ENCODE peak calls at places on chromosomes 12 and 14, in four cellular contexts. Q, E, F and B are unnamed samples.

GRCh38 chr12:41361791-41362190 is 173.7 kb downstream of the PDZRN4 start:
- DNase-seq in E (no peak), Q (no peak), F (no peak), B (no peak)

GRCh38 chr12:80293347-80293746 is 150.7 kb upstream of the PTPRQ start:
- DNase-seq in E (no peak), Q (no peak), F (no peak), B (no peak)

GRCh38 chr12:120365675-120366340 is 3.2 kb downstream of the MSI1 start:
- DNase-seq in F (no peak), Q (no peak), E (no peak), B (no peak)

GRCh38 chr12:21025656-21026055 is 105.3 kb upstream of the SLCO1B1 start:
- DNase-seq in E (no peak), F (no peak), Q (no peak), B (no peak)

GRCh38 chr12:70355972-70356371 is 10.1 kb upstream of the KCNMB4 start:
- DNase-seq in E (no peak), F (no peak), Q (no peak), B (no peak)

GRCh38 chr12:72493390-72493789 is 221.2 kb downstream of the TRHDE start:
- DNase-seq in E (no peak), F (no peak), Q (no peak), B (no peak)

GRCh38 chr14:35292051-35292769 is at the start of gene PSMA6:
- DNase-seq in Q (peak), E (peak), F (peak), B (peak)

GRCh38 chr12:65754744-65755595 is 69.3 kb upstream of the HMGA2 start:
- DNase-seq in F (no peak), Q (no peak), E (no peak), B (no peak)

GRCh38 chr12:713281-713875 is 39.0 kb upstream of the WNK1 start:
- DNase-seq in F (no peak), Q (no peak), E (no peak), B (no peak)

GRCh38 chr12:112005419-112006395 is 7.3 kb downstream of the TMEM116 start:
- DNase-seq in Q (no peak), F (no peak), E (peak), B (no peak)

GRCh38 chr14:31926123-31926522 is 151.0 kb upstream of the ARHGAP5 start:
- DNase-seq in F (no peak), Q (no peak), E (peak), B (no peak)

GRCh38 chr14:21933681-21934080 is 260.1 kb upstream of the OR4E1 start:
- DNase-seq in E (no peak), Q (no peak), F (no peak), B (no peak)

GRCh38 chr14:89503458-89503996 is 86.5 kb upstream of the FOXN3 start:
- DNase-seq in E (no peak), Q (no peak), F (no peak), B (no peak)

GRCh38 chr12:10720974-10721565 is 2.1 kb downstream of the YBX3 start:
- DNase-seq in E (no peak), Q (no peak), F (no peak), B (no peak)

GRCh38 chr12:97164936-97165335 is 257.9 kb downstream of the NEDD1 start:
- DNase-seq in E (no peak), Q (no peak), F (no peak), B (no peak)

GRCh38 chr12:94180558-94181296 is 32.4 kb downstream of the PLXNC1 start:
- DNase-seq in F (no peak), Q (no peak), E (no peak), B (no peak)

GRCh38 chr12:48973992-48974673 is 2.6 kb upstream of the WNT10B start:
- DNase-seq in F (no peak), Q (no peak), E (peak), B (peak)

GRCh38 chr12:12379831-12380730 is 23.2 kb downstream of the BORCS5 start:
- DNase-seq in F (no peak), E (peak), Q (no peak), B (no peak)

GRCh38 chr14:102058931-102059330 is 27.9 kb downstream of the HSP90AA1 start:
- DNase-seq in Q (no peak), F (no peak), E (no peak), B (no peak)

GRCh38 chr14:70032447-70032846 is 153.2 kb downstream of the SMOC1 start:
- DNase-seq in Q (no peak), F (no peak), E (no peak), B (no peak)

GRCh38 chr12:7180685-7181084 is 8.8 kb upstream of the PEX5 start:
- DNase-seq in E (no peak), Q (no peak), F (no peak), B (no peak)

GRCh38 chr14:105526781-105527380 is 498 bp downstream of the TMEM121 start:
- DNase-seq in Q (peak), E (no peak), F (no peak), B (peak)

GRCh38 chr14:105525861-105526780 is at the start of gene TMEM121:
- DNase-seq in F (no peak), Q (peak), E (no peak), B (peak)

GRCh38 chr14:105528859-105529505 is 2.6 kb downstream of the TMEM121 start:
- DNase-seq in F (no peak), Q (no peak), E (no peak), B (no peak)

GRCh38 chr14:105528197-105528858 is 1.9 kb downstream of the TMEM121 start:
- DNase-seq in Q (peak), F (no peak), E (peak), B (peak)

GRCh38 chr14:105527381-105528196 is 1.2 kb downstream of the TMEM121 start:
- DNase-seq in Q (peak), F (no peak), E (no peak), B (no peak)
- H3K4me3 ChIP-seq in Q (peak), F (peak), E (peak), B (peak)

GRCh38 chr12:50103767-50104321 is at the start of gene GPD1:
- DNase-seq in F (no peak), E (peak), Q (peak), B (peak)
- H3K4me3 ChIP-seq in F (no peak), E (no peak), Q (no peak), B (no peak)

DNA sequence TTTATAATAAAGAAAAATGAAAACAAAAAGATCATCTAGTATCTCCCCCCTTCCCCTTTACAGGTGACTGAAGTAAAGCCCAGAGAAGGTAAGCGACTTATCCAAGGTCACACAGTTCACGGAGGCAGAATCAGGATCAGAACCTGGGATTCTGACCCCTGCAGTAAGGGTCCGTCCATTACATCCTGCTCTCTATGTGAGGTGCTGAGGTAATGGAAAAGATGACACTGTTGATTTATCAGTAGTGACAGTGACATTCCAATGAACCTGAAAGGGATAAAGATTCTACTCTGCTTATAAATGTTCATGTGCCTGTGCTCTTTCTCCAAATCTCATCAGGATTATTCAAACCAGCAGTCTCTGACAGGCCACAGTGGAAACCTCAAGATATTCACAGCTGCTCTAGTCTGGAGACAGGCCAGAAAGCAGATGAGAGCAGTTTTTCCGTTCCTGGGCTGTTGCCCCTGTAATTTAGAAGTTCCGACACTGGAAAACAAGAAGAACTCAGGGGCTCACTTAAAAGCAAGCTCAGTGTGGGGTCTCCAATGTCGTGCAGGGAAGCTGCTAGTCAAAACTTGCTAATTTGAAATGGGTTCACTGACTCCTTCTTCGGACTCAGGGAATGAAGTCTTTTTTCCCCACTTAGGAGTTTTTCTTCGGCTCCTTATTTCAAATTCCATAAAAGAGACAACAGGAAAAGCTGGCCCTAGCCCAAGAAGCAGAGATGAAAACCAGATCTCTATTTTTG is 131.7 kb upstream of the EEA1 start:
- DNase-seq in E (peak), Q (peak), F (no peak), B (no peak)
- H3K4me3 ChIP-seq in E (no peak), Q (no peak), F (peak), B (no peak)

GRCh38 chr12:104285740-104286537 is 17.6 kb upstream of the EID3 start:
- DNase-seq in F (no peak), Q (no peak), E (no peak), B (no peak)
- H3K4me3 ChIP-seq in F (peak), Q (peak), E (peak), B (peak)

DNA sequence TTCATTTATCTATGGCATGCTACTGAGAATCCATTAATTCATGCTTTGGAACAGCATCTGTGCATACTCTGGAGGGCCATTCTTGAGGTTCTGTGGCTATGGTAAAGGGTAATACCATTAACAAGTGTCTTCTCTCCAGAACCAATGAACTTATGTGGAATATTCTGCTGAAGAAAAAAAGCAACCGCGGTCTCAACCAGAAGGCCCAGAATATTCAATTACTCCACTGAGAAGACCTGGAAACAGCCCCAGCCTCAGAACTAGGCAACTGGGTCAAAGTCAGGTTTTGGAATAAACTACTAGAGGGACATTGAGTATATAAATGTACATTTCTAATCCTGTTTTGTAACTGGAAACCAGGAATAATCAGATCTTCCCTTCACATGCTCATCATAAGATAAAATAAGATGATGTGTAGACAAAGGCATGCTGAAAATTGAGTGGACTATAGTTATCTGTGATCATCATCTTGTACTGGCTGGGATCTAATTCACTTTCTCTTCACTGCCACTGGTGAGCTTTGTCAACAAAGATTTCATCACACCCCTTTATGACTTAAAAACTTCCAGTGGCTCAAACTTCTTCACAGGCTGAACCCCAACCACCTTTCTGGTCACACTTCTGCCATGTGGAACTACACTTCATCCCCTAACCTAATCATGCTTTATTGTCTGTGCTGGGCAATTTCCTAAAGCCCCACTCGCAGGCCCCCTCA is 6.0 kb downstream of the SPTB start:
- DNase-seq in Q (no peak), E (no peak), F (no peak), B (no peak)
- H3K4me3 ChIP-seq in Q (no peak), E (no peak), F (no peak), B (no peak)

GRCh38 chr12:54172102-54172630 is 16.6 kb downstream of the SMUG1 start:
- DNase-seq in Q (no peak), F (no peak), E (no peak), B (no peak)
- H3K4me3 ChIP-seq in Q (no peak), F (no peak), E (no peak), B (no peak)

GRCh38 chr12:109020750-109021380 is at the start of gene SVOP:
- DNase-seq in F (peak), Q (peak), E (peak), B (peak)
- H3K4me3 ChIP-seq in F (no peak), Q (no peak), E (no peak), B (no peak)